ENCODE peak calls at places on chromosomes 11 and 22, in four cellular contexts. T is CD8-positive, alpha-beta memory T cell; P is cardiac fibroblast; O is heart right ventricle. V is an unnamed sample.

GRCh38 chr11:130246719-130247118 is 68.0 kb downstream of the ZBTB44 start:
- DNase-seq in T (no peak), P (peak; percentile 11), O (no peak), V (no peak)

GRCh38 chr22:43222281-43222680 is 35.3 kb upstream of the TTLL12 start:
- DNase-seq in T (no peak), P (no peak), O (peak; percentile 60), V (no peak)

GRCh38 chr11:18721576-18722292 is 4.3 kb downstream of the IGSF22 start:
- DNase-seq in T (peak; percentile 55), P (peak; percentile 46), O (peak; percentile 40), V (no peak)

GRCh38 chr11:66739983-66740382 is 11.0 kb upstream of the SPTBN2 start:
- DNase-seq in T (no peak), P (no peak), O (no peak), V (no peak)

GRCh38 chr11:64674774-64675173 is 48.2 kb downstream of the NRXN2 start:
- DNase-seq in T (no peak), P (no peak), O (no peak), V (no peak)

GRCh38 chr11:96284401-96284800 is 58.6 kb downstream of the MAML2 start:
- DNase-seq in T (no peak), P (no peak), O (no peak), V (no peak)

GRCh38 chr11:111976614-111977140 is 39.5 kb downstream of the DIXDC1 start:
- DNase-seq in T (no peak), P (no peak), O (no peak), V (no peak)

GRCh38 chr22:42275970-42276369 is 5.5 kb upstream of the TCF20 start:
- DNase-seq in T (no peak), P (no peak), O (no peak), V (no peak)

GRCh38 chr11:1749020-1749758 is 1.2 kb downstream of the IFITM10 start:
- DNase-seq in T (no peak), P (peak; percentile 40), O (no peak), V (peak; percentile 46)

GRCh38 chr22:48952256-48953102 is 875.2 kb downstream of the BRD1 start:
- DNase-seq in T (no peak), P (no peak), O (no peak), V (no peak)

GRCh38 chr11:17931595-17931994 is 81.3 kb downstream of the SERGEF start:
- DNase-seq in T (no peak), P (no peak), O (no peak), V (no peak)

GRCh38 chr22:48857202-48857805 is 970.4 kb downstream of the BRD1 start:
- DNase-seq in T (peak; percentile 8), P (no peak), O (no peak), V (no peak)

GRCh38 chr11:69238562-69239319 is 55.2 kb upstream of the MYEOV start:
- DNase-seq in T (no peak), P (no peak), O (peak; percentile 32), V (no peak)

GRCh38 chr11:13384837-13385417 is 78.1 kb downstream of the BTBD10 start:
- DNase-seq in T (no peak), P (peak; percentile 73), O (peak; percentile 12), V (no peak)

DNA sequence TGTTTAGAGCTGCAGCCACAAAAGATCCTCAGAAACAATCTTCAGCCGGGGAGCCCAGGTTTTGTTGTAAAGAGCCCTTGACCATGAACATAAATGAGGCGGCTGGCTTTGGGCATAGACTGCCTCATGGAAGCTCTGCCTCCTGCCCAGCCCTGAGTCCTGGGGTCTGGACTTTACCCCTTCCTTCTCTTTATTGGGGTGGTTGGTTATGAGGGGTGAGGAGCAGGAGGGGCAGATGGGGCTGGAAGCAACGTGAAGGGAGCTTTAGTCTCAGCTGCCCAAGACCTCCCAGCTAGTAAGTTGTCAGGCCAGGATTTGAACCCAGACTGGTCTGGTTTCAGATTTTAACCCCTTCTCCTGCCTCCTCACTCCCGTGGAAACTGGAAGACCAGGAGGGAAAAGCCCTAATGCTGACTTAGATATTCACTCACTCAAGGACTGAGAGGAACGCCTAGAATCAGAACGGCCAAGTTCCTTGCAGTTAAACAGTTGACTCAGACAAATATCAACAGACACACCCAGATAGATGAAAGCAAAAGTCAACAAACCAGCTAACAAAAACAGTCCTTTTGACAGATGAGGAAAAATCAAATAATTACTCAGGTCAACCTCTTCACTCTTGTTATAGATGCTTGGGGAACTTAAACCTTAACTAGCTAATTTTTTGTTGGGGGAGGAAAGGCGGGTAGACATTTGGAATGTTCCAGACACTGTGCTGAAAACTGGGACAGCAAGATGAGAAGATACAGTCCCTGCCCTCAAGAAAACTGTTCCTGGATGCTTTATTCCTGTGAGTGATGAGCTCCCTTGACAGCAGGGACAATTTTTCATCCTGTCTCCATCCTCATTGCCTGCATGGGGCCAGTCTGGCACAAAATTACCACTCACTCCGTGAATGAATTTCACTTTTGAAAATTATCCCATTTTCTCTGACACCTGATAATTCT is 20.7 kb upstream of the ARRB1 start:
- DNase-seq in T (no peak), P (peak; percentile 34), O (no peak), V (no peak)
- H3K4me3 ChIP-seq in T (no peak overlapping the region), P (no peak overlapping the region), O (no peak overlapping the region), V (no peak overlapping the region)

DNA sequence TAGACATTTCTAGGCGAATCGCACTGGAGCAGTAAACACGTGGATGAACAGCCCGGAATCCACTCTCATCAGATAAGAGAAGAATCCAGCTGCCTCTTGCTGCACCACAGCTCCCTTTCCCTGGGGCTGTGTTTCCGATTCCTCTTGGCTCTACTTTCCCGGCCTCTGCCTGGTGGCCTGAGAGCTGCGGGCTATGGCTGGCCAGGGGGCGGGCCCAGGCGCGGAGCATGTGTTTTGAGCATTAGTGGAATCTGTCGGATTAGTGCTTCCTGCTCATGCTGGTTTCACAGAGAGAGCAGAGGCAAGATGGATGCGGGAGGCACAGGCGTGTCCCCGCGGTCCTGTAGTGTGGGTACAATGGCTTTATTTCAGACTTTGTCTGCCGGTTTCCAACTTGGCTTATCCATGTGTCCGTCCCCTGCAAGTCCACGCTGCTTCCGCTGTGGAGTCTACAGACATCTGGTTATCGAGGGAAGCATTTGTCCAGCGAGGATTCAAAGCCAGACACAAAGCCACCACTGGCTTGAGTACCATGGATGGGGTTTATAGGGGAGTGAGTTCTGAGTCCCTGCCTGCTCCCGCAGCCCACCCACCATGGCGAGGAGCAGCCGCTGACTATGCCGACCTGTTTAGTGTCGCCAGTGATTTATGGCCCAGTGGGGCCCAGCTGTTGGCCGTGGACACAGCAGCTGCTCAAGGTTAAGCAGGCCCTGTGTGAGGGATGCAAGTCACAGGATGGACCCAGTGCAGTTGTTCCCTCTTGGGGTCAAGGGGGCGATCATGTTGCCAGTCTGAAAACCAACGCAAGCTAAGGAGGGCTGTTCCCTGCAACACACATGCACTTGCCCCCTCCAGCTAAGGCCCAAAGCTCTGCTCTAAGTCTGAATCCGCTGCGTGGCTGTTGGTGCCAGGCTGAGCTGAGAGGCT is 43.3 kb upstream of the EP300 start:
- DNase-seq in T (no peak), P (peak; percentile 87), O (peak; percentile 81), V (no peak)
- H3K4me3 ChIP-seq in T (no peak overlapping the region), P (no peak overlapping the region), O (peak overlapping the region; percentile 38), V (no peak overlapping the region)

GRCh38 chr11:117607449-117607848 is 189.6 kb downstream of the DSCAML1 start:
- DNase-seq in T (no peak), P (no peak), O (no peak), V (no peak)

GRCh38 chr11:117604349-117604995 is 192.5 kb downstream of the DSCAML1 start:
- DNase-seq in T (no peak), P (no peak), O (no peak), V (no peak)

GRCh38 chr11:117605331-117605730 is 191.7 kb downstream of the DSCAML1 start:
- DNase-seq in T (no peak), P (no peak), O (no peak), V (no peak)

GRCh38 chr11:117606807-117607206 is 190.2 kb downstream of the DSCAML1 start:
- DNase-seq in T (no peak), P (no peak), O (no peak), V (no peak)

GRCh38 chr11:117606211-117606610 is 190.8 kb downstream of the DSCAML1 start:
- DNase-seq in T (no peak), P (no peak), O (no peak), V (no peak)
- H3K4me3 ChIP-seq in T (no peak overlapping the region), P (no peak overlapping the region), O (no peak overlapping the region), V (no peak overlapping the region)

GRCh38 chr11:57321996-57322880 is 2.5 kb downstream of the TNKS1BP1 start:
- DNase-seq in T (no peak), P (peak; percentile 99), O (peak; percentile 94), V (peak; percentile 94)
- H3K4me3 ChIP-seq in T (no peak overlapping the region), P (peak overlapping the region; percentile 86), O (peak overlapping the region; percentile 80), V (peak overlapping the region; percentile 73)

GRCh38 chr11:44608654-44609027 is 43.2 kb downstream of the CD82 start:
- DNase-seq in T (no peak), P (no peak), O (no peak), V (no peak)
- H3K4me3 ChIP-seq in T (no peak overlapping the region), P (no peak overlapping the region), O (no peak overlapping the region), V (no peak overlapping the region)

V was measured in right lobe of liver.